ENCODE peak calls at places on chromosomes 3 and 15, in seven cellular contexts. L is psoas muscle, M is mesendoderm, T is GM23338, D is astrocyte, V is testis, X is lower lobe of right lung. N is an unnamed sample.

GRCh38 chr3:187267306-187267705 is 24.2 kb downstream of the MASP1 start:
- DNase-seq in M (no peak), V (no peak), X (no peak), L (no peak), D (no peak), T (no peak), N (no peak)

GRCh38 chr3:101521251-101521701 is 8.3 kb upstream of the SENP7 start:
- DNase-seq in X (no peak), T (no peak), L (no peak), M (no peak), D (no peak), V (peak; percentile 21), N (no peak)

GRCh38 chr3:196135693-196136639 is 54.1 kb upstream of the TFRC start:
- DNase-seq in V (no peak), X (peak; percentile 75), T (no peak), L (no peak), M (peak; percentile 53), D (no peak), N (no peak)

GRCh38 chr3:31671976-31672375 is 139.3 kb downstream of the STT3B start:
- DNase-seq in V (no peak), M (no peak), X (peak; percentile 59), L (no peak), D (no peak), T (no peak), N (peak; percentile 9)

GRCh38 chr3:195068045-195068444 is 202.9 kb downstream of the XXYLT1 start:
- DNase-seq in M (no peak), V (no peak), T (no peak), L (no peak), D (no peak), X (no peak), N (peak; percentile 2)

GRCh38 chr3:127953636-127954035 is 38.6 kb downstream of the KBTBD12 start:
- DNase-seq in T (no peak), X (no peak), M (no peak), V (no peak), L (no peak), D (peak; percentile 53), N (peak; percentile 64)

GRCh38 chr3:152942366-152942765 is 107.4 kb downstream of the P2RY1 start:
- DNase-seq in D (no peak), X (no peak), L (no peak), T (no peak), M (no peak), V (no peak), N (no peak)

GRCh38 chr15:27706300-27706699 is 392.8 kb downstream of the OCA2 start:
- DNase-seq in M (no peak), L (no peak), T (no peak), V (no peak), D (no peak), X (no peak), N (no peak)

GRCh38 chr3:78967061-78967460 is 800.7 kb downstream of the ROBO1 start:
- DNase-seq in T (no peak), V (no peak), D (no peak), M (no peak), L (no peak), X (no peak), N (no peak)

GRCh38 chr3:146800484-146800883 is 195.3 kb upstream of the PLSCR5 start:
- DNase-seq in M (no peak), D (no peak), T (no peak), X (no peak), V (no peak), L (no peak), N (no peak)

GRCh38 chr15:101641894-101642293 is 10.3 kb downstream of the TM2D3 start:
- DNase-seq in L (no peak), X (no peak), T (no peak), M (no peak), D (no peak), V (no peak), N (peak; percentile 17)

GRCh38 chr3:172148702-172149565 is 109.6 kb downstream of the FNDC3B start:
- DNase-seq in T (no peak), D (no peak), M (no peak), X (no peak), L (no peak), V (no peak), N (no peak)

GRCh38 chr3:172148269-172148668 is 108.9 kb downstream of the FNDC3B start:
- DNase-seq in V (no peak), M (no peak), T (no peak), D (peak; percentile 42), L (no peak), X (no peak), N (peak; percentile 56)

GRCh38 chr3:172150896-172151295 is 111.5 kb downstream of the FNDC3B start:
- DNase-seq in V (no peak), L (no peak), M (no peak), T (no peak), X (no peak), D (no peak), N (no peak)

GRCh38 chr3:172151610-172152293 is 112.4 kb downstream of the FNDC3B start:
- DNase-seq in L (no peak), D (no peak), M (no peak), X (no peak), T (no peak), V (no peak), N (no peak)

GRCh38 chr3:172150268-172150667 is 110.9 kb downstream of the FNDC3B start:
- DNase-seq in V (no peak), X (no peak), L (no peak), T (no peak), D (no peak), M (no peak), N (no peak)
- H3K4me1 ChIP-seq in V (peaks cover 21% of the 10 kb centered on the region), X (peaks cover 59% of the 10 kb centered on the region), L (peaks cover 68% of the 10 kb centered on the region), T (peaks cover 73% of the 10 kb centered on the region), D (peaks cover 54% of the 10 kb centered on the region), M (peaks cover 21% of the 10 kb centered on the region), N (peaks cover 19% of the 10 kb centered on the region)

GRCh38 chr3:12746419-12746818 is 12.6 kb downstream of the TMEM40 start:
- DNase-seq in M (no peak), T (no peak), X (no peak), L (no peak), V (no peak), D (no peak), N (no peak)

GRCh38 chr3:12741205-12741604 is 17.9 kb downstream of the TMEM40 start:
- DNase-seq in M (peak; percentile 74), D (no peak), V (no peak), L (no peak), T (no peak), X (no peak), N (no peak)

GRCh38 chr3:12742330-12743107 is 16.5 kb downstream of the TMEM40 start:
- DNase-seq in T (no peak), V (no peak), L (no peak), M (no peak), D (no peak), X (no peak), N (no peak)

GRCh38 chr3:12744326-12744725 is 14.7 kb downstream of the TMEM40 start:
- DNase-seq in T (no peak), M (no peak), D (no peak), L (no peak), X (no peak), V (no peak), N (no peak)

DNA sequence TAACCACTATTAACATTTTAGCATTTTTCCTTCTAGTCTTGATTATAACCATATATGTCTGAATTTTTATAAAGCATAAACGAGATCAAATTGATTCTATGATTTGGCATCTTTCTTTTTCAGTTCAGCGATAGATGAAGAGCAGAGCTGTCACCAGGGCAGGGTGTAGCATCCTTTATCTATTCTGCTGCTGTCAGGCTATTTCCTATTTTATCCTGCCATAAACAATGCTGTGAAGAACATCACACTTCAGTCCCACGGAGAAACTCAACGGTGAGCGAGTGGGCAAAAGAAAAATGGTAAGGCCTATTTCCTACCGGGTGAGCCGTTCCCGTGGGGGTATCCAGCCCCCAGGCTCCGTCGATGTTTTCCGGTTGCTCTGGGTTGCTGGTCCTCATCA is 15.5 kb downstream of the TMEM40 start:
- DNase-seq in L (no peak), T (no peak), X (no peak), V (no peak), M (no peak), D (no peak), N (no peak)
- H3K4me3 ChIP-seq in L (no peak overlapping the region), T (no peak overlapping the region), X (no peak overlapping the region), V (no peak overlapping the region), M (no peak overlapping the region), D (no peak overlapping the region), N (no peak overlapping the region)

DNA sequence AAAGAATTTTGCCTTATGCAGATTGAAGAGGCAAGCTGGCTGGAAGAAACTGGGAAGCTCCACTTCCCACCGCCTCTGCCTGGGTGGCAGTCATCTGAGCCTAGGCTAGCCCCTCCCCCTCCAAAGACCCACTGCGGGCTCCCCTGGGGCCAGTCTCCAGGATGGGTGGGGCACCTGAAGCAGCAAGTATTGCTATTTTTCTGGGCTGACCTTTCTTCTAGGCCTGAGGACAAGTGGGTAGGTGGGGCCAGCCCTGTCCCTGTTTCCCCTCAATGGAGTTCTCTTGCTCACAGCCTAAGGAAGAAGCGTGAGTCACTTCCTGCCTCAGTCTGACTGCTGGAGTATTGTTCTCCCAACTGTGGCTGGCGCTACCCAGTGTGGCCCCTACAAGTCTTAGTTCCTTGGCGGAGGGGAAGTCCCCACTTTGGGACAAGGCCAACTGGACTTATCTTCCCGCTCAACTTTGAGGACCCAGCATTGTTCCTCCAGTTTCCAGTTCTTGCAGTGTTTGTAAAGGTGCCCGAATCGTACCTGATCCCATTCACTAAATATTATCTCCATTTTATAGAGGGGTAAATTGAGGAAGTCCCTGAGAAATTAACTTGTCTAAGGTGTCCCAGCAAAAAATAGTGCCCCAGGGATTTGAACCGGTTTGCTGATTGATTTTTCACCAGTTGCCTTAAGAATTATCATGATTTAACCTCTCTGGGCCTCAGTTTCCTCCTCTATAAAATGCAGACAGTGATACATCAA is 1.4 kb downstream of the FURIN start:
- DNase-seq in X (peak; percentile 88), D (peak; percentile 92), M (peak; percentile 96), T (peak; percentile 72), L (peak; percentile 77), V (peak; percentile 48), N (peak; percentile 95)
- H3K4me1 ChIP-seq in X (peaks cover 66% of the 10 kb centered on the region), D (peaks cover 50% of the 10 kb centered on the region), M (peaks cover 31% of the 10 kb centered on the region), T (peaks cover 55% of the 10 kb centered on the region), L (peaks cover 39% of the 10 kb centered on the region), V (peaks cover 30% of the 10 kb centered on the region), N (peaks cover 24% of the 10 kb centered on the region)

GRCh38 chr3:163929253-163929652 is 1149.0 kb downstream of the SI start:
- DNase-seq in T (no peak), X (no peak), M (no peak), V (no peak), D (no peak), L (no peak), N (no peak)
- H3K4me3 ChIP-seq in T (no peak overlapping the region), X (no peak overlapping the region), M (no peak overlapping the region), V (no peak overlapping the region), D (no peak overlapping the region), L (no peak overlapping the region), N (no peak overlapping the region)

DNA sequence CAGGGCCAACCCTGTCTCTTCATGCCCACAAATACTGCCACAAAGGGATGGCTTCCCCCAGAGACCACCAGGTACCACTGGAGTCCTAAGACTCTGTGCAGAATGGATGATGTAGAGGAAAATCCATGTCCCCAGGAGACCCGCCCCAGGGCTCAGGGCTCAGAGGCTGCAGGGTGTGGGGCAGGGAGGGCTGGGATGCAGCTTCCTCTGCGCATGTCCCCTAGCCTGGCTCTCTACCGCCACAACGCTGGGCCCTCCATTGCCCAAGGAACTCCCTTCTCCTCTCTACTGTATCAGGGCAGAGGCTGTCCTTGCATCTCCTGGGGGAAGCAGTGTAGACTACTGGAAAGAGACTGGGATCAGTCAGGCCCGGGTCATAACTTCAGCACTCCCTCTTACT is 19.5 kb upstream of the TICRR start:
- DNase-seq in D (no peak), X (no peak), V (no peak), L (no peak), T (no peak), M (no peak), N (no peak)
- H3K4me1 ChIP-seq in D (no peaks in the 10 kb centered on the region), X (no peaks in the 10 kb centered on the region), V (no peaks in the 10 kb centered on the region), L (no peaks in the 10 kb centered on the region), T (no peaks in the 10 kb centered on the region), M (no peaks in the 10 kb centered on the region), N (no peaks in the 10 kb centered on the region)

GRCh38 chr15:62749036-62749435 is 293.5 kb upstream of the TPM1 start:
- DNase-seq in T (no peak), M (no peak), L (no peak), X (no peak), D (no peak), V (no peak), N (no peak)
- H3K4me3 ChIP-seq in T (no peak overlapping the region), M (no peak overlapping the region), L (no peak overlapping the region), X (no peak overlapping the region), D (no peak overlapping the region), V (no peak overlapping the region), N (no peak overlapping the region)